ENCODE peak calls at places on chromosome 20, in five cellular contexts. Z is left kidney, U is activated gamma-delta T cell, B is esophagus squamous epithelium, Q is H9. W is an unnamed sample.

GRCh38 chr20:4084096-4084495 is 68.7 kb upstream of the RNF24 start:
- DNase-seq in Z (no peak), U (no peak), B (no peak), Q (no peak), W (no peak)

GRCh38 chr20:46974669-46975434 is 80.2 kb downstream of the EYA2 start:
- DNase-seq in Z (no peak), U (no peak), B (no peak), Q (no peak), W (no peak)

GRCh38 chr20:63692436-63693078 is 3.9 kb upstream of the TNFRSF6B start:
- DNase-seq in Z (no peak), U (no peak), B (no peak), Q (no peak), W (no peak)

GRCh38 chr20:56247954-56248782 is at the start of gene MC3R:
- DNase-seq in Z (peak), U (no peak), B (no peak), Q (peak), W (peak)

GRCh38 chr20:46715292-46715756 is 5.9 kb downstream of the SLC2A10 start:
- DNase-seq in Z (peak), U (no peak), B (no peak), Q (peak), W (no peak)

GRCh38 chr20:36728986-36729385 is 16.9 kb downstream of the NDRG3 start:
- DNase-seq in Z (peak), U (no peak), B (no peak), Q (peak), W (no peak)

GRCh38 chr20:4406627-4407026 is 315.1 kb upstream of the PRND start:
- DNase-seq in Z (no peak), U (no peak), B (no peak), Q (no peak), W (no peak)

GRCh38 chr20:63124092-63124781 is 91.7 kb downstream of the YTHDF1 start:
- DNase-seq in Z (no peak), U (no peak), B (no peak), Q (peak), W (no peak)

GRCh38 chr20:57001126-57001767 is 265.2 kb downstream of the BMP7 start:
- DNase-seq in Z (no peak), U (no peak), B (no peak), Q (no peak), W (no peak)

GRCh38 chr20:60477958-60478357 is 519.7 kb downstream of the CDH26 start:
- DNase-seq in Z (peak), U (no peak), B (no peak), Q (no peak), W (no peak)

GRCh38 chr20:13545755-13546154 is 93.0 kb downstream of the TASP1 start:
- DNase-seq in Z (no peak), U (no peak), B (no peak), Q (no peak), W (no peak)

GRCh38 chr20:51831891-51832675 is 29.8 kb upstream of the SALL4 start:
- DNase-seq in Z (peak), U (no peak), B (no peak), Q (no peak), W (no peak)

GRCh38 chr20:36847009-36847709 is 28.8 kb upstream of the TLDC2 start:
- DNase-seq in Z (no peak), U (no peak), B (no peak), Q (no peak), W (no peak)

GRCh38 chr20:31515775-31516107 is 1.5 kb downstream of the HM13 start:
- DNase-seq in Z (no peak), U (no peak), B (no peak), Q (no peak), W (no peak)

GRCh38 chr20:56430471-56430870 is 18.4 kb downstream of the CASS4 start:
- DNase-seq in Z (no peak), U (no peak), B (no peak), Q (no peak), W (no peak)

GRCh38 chr20:45905505-45906079 is 6.4 kb downstream of the PLTP start:
- DNase-seq in Z (no peak), U (no peak), B (no peak), Q (no peak), W (no peak)

W was measured in NCI-H2171.